ENCODE peak calls at places on chromosomes 5 and 9, in ten cellular contexts. C is heart left ventricle, Y is tibial nerve, B is heart right ventricle, W is prostate gland, I is mammary epithelial cell, X is psoas muscle, V is thoracic aorta, G is stomach, O is left ventricle myocardium inferior. E is an unnamed sample.

GRCh38 chr9:18996191-18996590 is 36.8 kb downstream of the SAXO1 start:
- DNase-seq in C (no peak), Y (no peak), B (no peak), W (no peak), I (no peak), X (no peak), V (no peak), G (no peak), O (no peak), E (no peak)

GRCh38 chr9:77712533-77713130 is 64.5 kb upstream of the GNA14 start:
- DNase-seq in C (no peak), Y (no peak), B (no peak), W (no peak), I (peak; percentile 79), X (no peak), V (no peak), G (no peak), O (no peak), E (no peak)

GRCh38 chr9:5832093-5832542 is 799 bp downstream of the ERMP1 start:
- DNase-seq in C (no peak), Y (no peak), B (peak; percentile 4), W (no peak), I (no peak), X (no peak), V (no peak), G (no peak), O (no peak), E (no peak)

GRCh38 chr9:30065888-30066287 is 2318.6 kb upstream of the ACO1 start:
- DNase-seq in C (no peak), Y (no peak), B (no peak), W (no peak), I (no peak), X (no peak), V (no peak), G (no peak), O (no peak), E (peak; percentile 47)

GRCh38 chr9:112894031-112894430 is 3.4 kb upstream of the SLC46A2 start:
- DNase-seq in C (no peak), Y (no peak), B (no peak), W (no peak), I (peak; percentile 74), X (no peak), V (no peak), G (no peak), O (no peak), E (no peak)

GRCh38 chr9:121286973-121287721 is 19.2 kb downstream of the GSN start:
- DNase-seq in C (peak; percentile 90), Y (peak; percentile 84), B (peak; percentile 90), W (peak; percentile 73), I (peak; percentile 99), X (peak; percentile 84), V (peak; percentile 70), G (peak; percentile 85), O (peak; percentile 87), E (peak; percentile 96)

GRCh38 chr5:34505731-34506130 is 150.4 kb upstream of the RAI14 start:
- DNase-seq in C (no peak), Y (no peak), B (no peak), W (no peak), I (no peak), X (no peak), V (no peak), G (no peak), O (no peak), E (no peak)

GRCh38 chr9:127292415-127292814 is 27.8 kb downstream of the GARNL3 start:
- DNase-seq in C (no peak), Y (no peak), B (no peak), W (no peak), I (no peak), X (no peak), V (no peak), G (no peak), O (no peak), E (no peak)

GRCh38 chr5:90133941-90134340 is 275.6 kb downstream of the CETN3 start:
- DNase-seq in C (no peak), Y (no peak), B (no peak), W (no peak), I (no peak), X (no peak), V (no peak), G (no peak), O (no peak), E (no peak)

GRCh38 chr5:90136952-90137528 is 272.5 kb downstream of the CETN3 start:
- DNase-seq in C (no peak), Y (no peak), B (no peak), W (no peak), I (no peak), X (no peak), V (no peak), G (no peak), O (no peak), E (no peak)

GRCh38 chr5:90134381-90134780 is 275.2 kb downstream of the CETN3 start:
- DNase-seq in C (no peak), Y (no peak), B (no peak), W (no peak), I (no peak), X (no peak), V (no peak), G (no peak), O (no peak), E (no peak)

GRCh38 chr5:90134892-90135291 is 274.7 kb downstream of the CETN3 start:
- DNase-seq in C (peak; percentile 78), Y (peak; percentile 38), B (peak; percentile 81), W (no peak), I (no peak), X (peak; percentile 66), V (peak; percentile 70), G (peak; percentile 38), O (peak; percentile 51), E (no peak)

GRCh38 chr5:90135979-90136378 is 273.6 kb downstream of the CETN3 start:
- DNase-seq in C (no peak), Y (no peak), B (no peak), W (no peak), I (no peak), X (no peak), V (no peak), G (no peak), O (no peak), E (peak; percentile 39)
- TF ChIP-seq CTCF in C (no peak), Y (no peak), B (no peak), W (no peak), I (peak; percentile 21), X (no peak), V (no peak), G (no peak), O (no peak), E (peak; percentile 33)

DNA sequence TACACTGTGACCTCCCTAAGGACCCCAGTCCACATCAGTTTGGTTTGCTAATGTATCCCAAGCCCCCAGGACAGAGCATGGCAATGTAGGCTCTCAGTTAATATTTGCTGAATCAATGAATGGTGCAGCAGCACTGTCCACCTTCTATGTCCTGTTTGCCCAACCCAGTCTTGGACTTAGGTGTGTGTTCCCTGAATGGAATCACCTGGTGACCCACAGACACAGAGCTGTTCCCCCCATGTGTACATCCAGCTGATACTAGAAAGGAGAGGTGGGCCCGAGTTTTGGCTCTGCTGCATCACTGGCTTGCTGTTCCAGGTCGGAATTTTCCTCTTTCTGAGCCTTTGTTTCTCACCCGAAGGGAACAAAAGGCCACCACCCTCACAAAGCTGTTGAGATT is 180.2 kb downstream of the AOPEP start:
- DNase-seq in C (no peak), Y (no peak), B (peak; percentile 1), W (no peak), I (no peak), X (no peak), V (no peak), G (no peak), O (no peak), E (no peak)
- H3K36me3 ChIP-seq in C (no peaks in the 10 kb centered on the region), Y (no peaks in the 10 kb centered on the region), B (no peaks in the 10 kb centered on the region), W (no peaks in the 10 kb centered on the region), I (no peaks in the 10 kb centered on the region), X (no peaks in the 10 kb centered on the region), V (no peaks in the 10 kb centered on the region), G (no peaks in the 10 kb centered on the region), O (no peaks in the 10 kb centered on the region), E (no peaks in the 10 kb centered on the region)

GRCh38 chr9:35666045-35666444 is 1.1 kb upstream of the ARHGEF39 start:
- DNase-seq in C (no peak), Y (no peak), B (no peak), W (no peak), I (no peak), X (no peak), V (no peak), G (no peak), O (no peak), E (no peak)

GRCh38 chr9:35666547-35666946 is 1.6 kb upstream of the ARHGEF39 start:
- DNase-seq in C (no peak), Y (no peak), B (no peak), W (no peak), I (no peak), X (no peak), V (no peak), G (no peak), O (no peak), E (no peak)

GRCh38 chr9:35665471-35665818 is 450 bp upstream of the ARHGEF39 start:
- DNase-seq in C (no peak), Y (no peak), B (no peak), W (no peak), I (no peak), X (no peak), V (no peak), G (no peak), O (no peak), E (no peak)

GRCh38 chr9:35662437-35662836 is 2.6 kb downstream of the ARHGEF39 start:
- DNase-seq in C (no peak), Y (no peak), B (no peak), W (no peak), I (no peak), X (no peak), V (no peak), G (no peak), O (no peak), E (no peak)

DNA sequence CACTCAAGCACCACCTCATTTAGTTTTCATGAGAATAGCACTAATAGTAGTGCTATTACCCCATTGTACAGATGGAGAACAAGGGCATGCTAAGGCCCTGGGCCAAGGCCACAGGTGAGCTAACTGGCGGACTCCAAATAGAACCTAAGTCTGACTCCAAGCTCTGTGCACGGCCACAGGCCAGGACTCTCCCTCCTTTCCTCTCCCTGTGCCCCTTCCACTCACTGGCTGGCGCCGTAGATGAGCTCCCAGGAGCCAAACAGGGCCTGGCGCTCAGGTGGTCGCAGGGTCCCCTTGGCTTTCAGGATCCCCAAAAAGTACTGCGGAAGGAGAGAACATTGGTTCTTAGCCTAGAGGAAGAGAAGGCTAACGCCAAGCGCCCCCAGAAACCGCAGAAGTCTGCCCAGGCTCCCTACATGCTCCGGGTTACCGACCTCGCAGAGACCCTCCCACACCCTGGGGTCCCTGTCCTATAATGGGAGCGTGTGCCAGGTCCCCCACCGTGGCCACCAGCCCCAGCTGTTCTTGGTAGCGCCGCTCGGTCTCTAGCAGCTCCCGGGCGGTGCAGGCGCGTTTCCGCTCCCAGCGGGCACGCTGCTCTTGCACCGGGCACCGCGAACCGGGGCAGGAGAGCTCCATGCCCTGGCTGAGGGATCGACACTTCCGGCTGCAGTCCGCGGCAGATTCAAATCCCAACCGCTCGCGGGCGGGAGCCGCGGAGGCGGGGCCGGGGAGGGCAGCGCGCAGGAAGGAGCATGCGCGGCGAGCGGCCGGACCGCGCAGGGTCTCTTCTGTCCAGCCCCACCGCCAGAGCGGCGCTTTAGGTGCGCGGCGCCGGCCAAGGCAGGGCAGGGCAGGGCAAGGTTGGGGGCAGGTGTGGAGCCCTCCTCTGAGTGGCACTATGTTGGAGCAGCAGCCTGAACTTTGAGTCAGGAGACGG is at the start of gene ARHGEF39:
- DNase-seq in C (peak; percentile 78), Y (peak; percentile 55), B (peak; percentile 76), W (peak; percentile 59), I (peak; percentile 79), X (peak; percentile 85), V (no peak), G (peak; percentile 89), O (peak; percentile 80), E (peak; percentile 92)
- TF ChIP-seq CTCF in C (no peak), Y (no peak), B (peak; percentile 40), W (peak; percentile 19), I (peak; percentile 16), X (no peak), V (no peak), G (no peak), O (peak; percentile 34), E (no peak)

DNA sequence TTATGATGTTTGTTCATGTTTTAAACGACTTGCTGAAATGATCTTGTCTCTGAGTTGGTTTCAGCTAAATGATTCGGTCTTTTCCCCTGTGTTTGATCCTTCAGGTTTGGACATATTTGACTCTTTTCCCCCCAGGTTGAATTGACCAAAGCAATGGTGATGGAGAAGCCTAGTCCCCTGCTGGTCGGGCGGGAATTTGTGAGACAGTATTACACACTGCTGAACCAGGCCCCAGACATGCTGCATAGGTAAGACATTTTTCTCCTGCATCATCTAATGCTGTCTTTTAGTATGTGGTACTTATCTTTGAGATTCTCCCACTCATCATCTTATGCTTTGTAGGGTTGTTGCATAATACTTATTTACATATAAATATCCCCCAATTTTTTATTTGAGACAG is 14.7 kb downstream of the G3BP1 start:
- DNase-seq in C (no peak), Y (no peak), B (no peak), W (no peak), I (no peak), X (no peak), V (no peak), G (no peak), O (no peak), E (no peak)
- H3K36me3 ChIP-seq in C (peaks cover 18% of the 10 kb centered on the region), Y (peaks cover 7% of the 10 kb centered on the region), B (peaks cover 46% of the 10 kb centered on the region), W (no peaks in the 10 kb centered on the region), I (peaks cover 31% of the 10 kb centered on the region), X (peaks cover 4% of the 10 kb centered on the region), V (peaks cover 6% of the 10 kb centered on the region), G (peaks cover 48% of the 10 kb centered on the region), O (peaks cover 45% of the 10 kb centered on the region), E (peaks cover 3% of the 10 kb centered on the region)

E was measured in Caco-2.